ENCODE peak calls at places on chromosome X, in five cellular contexts. Q is mucosa of gallbladder; K is central memory CD4-positive, alpha-beta T cell; L is 8988T; H is iPS-NIHi11. F is an unnamed sample.

GRCh38 chrX:44096666-44097065 is 123.5 kb upstream of the NDP start:
- DNase-seq in Q (no peak), K (no peak), H (no peak), L (no peak), F (no peak)

GRCh38 chrX:1417921-1418875 is 26.3 kb upstream of the SLC25A6 start:
- DNase-seq in K (no peak), L (no peak), Q (no peak), H (peak; percentile 3), F (no peak)

GRCh38 chrX:283115-283845 is 2.1 kb downstream of the PLCXD1 start:
- DNase-seq in Q (peak; percentile 91), L (peak; percentile 82), K (peak; percentile 82), H (peak; percentile 86), F (peak; percentile 72)

GRCh38 chrX:57951666-57952319 is 41.5 kb upstream of the ZXDA start:
- DNase-seq in L (no peak), H (no peak), Q (no peak), K (no peak), F (no peak)

GRCh38 chrX:153609917-153610833 is 11.2 kb upstream of the CCNQ start:
- DNase-seq in K (peak; percentile 65), H (peak; percentile 77), Q (peak; percentile 52), L (peak; percentile 59), F (peak; percentile 77)

GRCh38 chrX:22406332-22406731 is 133.6 kb downstream of the CBLL2 start:
- DNase-seq in L (no peak), Q (no peak), K (no peak), H (no peak), F (no peak)

GRCh38 chrX:36961590-36961989 is 46.6 kb upstream of the FAM47C start:
- DNase-seq in H (no peak), Q (no peak), L (peak; percentile 53), K (no peak), F (peak; percentile 44)

GRCh38 chrX:11664211-11664888 is 1.4 kb downstream of the ARHGAP6 start:
- DNase-seq in L (no peak), H (peak; percentile 8), K (no peak), Q (no peak), F (no peak)

GRCh38 chrX:150038977-150039599 is 100.8 kb upstream of the EOLA2 start:
- DNase-seq in L (no peak), K (no peak), Q (no peak), H (no peak), F (no peak)

GRCh38 chrX:41381685-41382084 is 47.7 kb downstream of the DDX3X start:
- DNase-seq in L (no peak), K (no peak), H (peak; percentile 21), Q (peak; percentile 44), F (peak; percentile 85)

GRCh38 chrX:16444353-16444752 is 205.6 kb upstream of the S100G start:
- DNase-seq in K (no peak), Q (no peak), L (no peak), H (no peak), F (no peak)

GRCh38 chrX:25295466-25295865 is 279.7 kb upstream of the ARX start:
- DNase-seq in H (no peak), Q (no peak), L (no peak), K (no peak), F (no peak)

GRCh38 chrX:25076941-25077500 is 61.3 kb upstream of the ARX start:
- DNase-seq in H (no peak), L (no peak), K (no peak), Q (no peak), F (no peak)

GRCh38 chrX:56729152-56729557 is at the start of gene NBDY:
- DNase-seq in Q (peak; percentile 31), K (peak; percentile 46), L (no peak), H (peak; percentile 31), F (peak; percentile 45)

GRCh38 chrX:134801267-134801666 is 143.0 kb upstream of the PLAC1 start:
- DNase-seq in K (no peak), Q (no peak), H (no peak), L (no peak), F (no peak)

GRCh38 chrX:119763175-119763574 is 4.8 kb downstream of the SOWAHD start:
- DNase-seq in Q (no peak), H (no peak), K (no peak), L (no peak), F (no peak)

GRCh38 chrX:9291666-9292065 is 173.2 kb upstream of the TBL1X start:
- DNase-seq in K (no peak), L (no peak), Q (no peak), H (peak; percentile 65), F (no peak)

GRCh38 chrX:40260123-40260751 is 162.5 kb upstream of the BCOR start:
- DNase-seq in K (no peak), L (no peak), Q (no peak), H (no peak), F (no peak)

GRCh38 chrX:5051831-5052491 is 1176.7 kb downstream of the NLGN4X start:
- DNase-seq in L (no peak), K (no peak), Q (peak; percentile 45), H (no peak), F (no peak)

GRCh38 chrX:26631385-26631784 is 415.4 kb downstream of the MAGEB5 start:
- DNase-seq in H (no peak), K (no peak), L (no peak), Q (no peak), F (no peak)

GRCh38 chrX:69186651-69187050 is 21.4 kb upstream of the PJA1 start:
- DNase-seq in H (no peak), K (no peak), Q (no peak), L (no peak), F (no peak)

GRCh38 chrX:16394290-16394689 is 227.0 kb downstream of the MAGEB17 start:
- DNase-seq in H (no peak), K (no peak), Q (no peak), L (no peak), F (no peak)

GRCh38 chrX:102746134-102746584 is 25.6 kb downstream of the GPRASP3 start:
- DNase-seq in H (peak; percentile 14), K (no peak), L (no peak), Q (peak; percentile 24), F (no peak)

GRCh38 chrX:129876734-129877395 is 29.1 kb upstream of the UTP14A start:
- DNase-seq in Q (no peak), L (no peak), H (peak; percentile 32), K (no peak), F (no peak)

GRCh38 chrX:45056428-45057145 is 144.1 kb downstream of the DIPK2B start:
- DNase-seq in L (no peak), H (no peak), Q (no peak), K (no peak), F (no peak)

GRCh38 chrX:2500681-2501151 is at the start of the genes DHRSX and ZBED1:
- DNase-seq in L (peak; percentile 73), Q (no peak), K (peak; percentile 42), H (peak; percentile 81), F (peak; percentile 62)